ENCODE peak calls at places on chromosomes 6 and 20, in five cellular contexts. F is renal cortical epithelial cell; N is central memory CD4-positive, alpha-beta T cell; E is nephron progenitor cell; L is RWPE1. W is an unnamed sample.

GRCh38 chr6:148144917-148145521 is 197.6 kb upstream of the SASH1 start:
- DNase-seq in L (peak; percentile 26), E (peak; percentile 82), F (peak; percentile 48), N (peak; percentile 27), W (peak; percentile 40)

GRCh38 chr20:51198238-51198637 is 175.3 kb upstream of the KCNG1 start:
- DNase-seq in L (no peak), N (no peak), F (no peak), E (no peak), W (no peak)

GRCh38 chr6:129717287-129717686 is 7.3 kb upstream of the ARHGAP18 start:
- DNase-seq in F (peak; percentile 54), E (no peak), L (no peak), N (no peak), W (peak; percentile 41)

GRCh38 chr6:42637681-42638080 is 73.9 kb downstream of the UBR2 start:
- DNase-seq in F (no peak), E (no peak), L (no peak), N (no peak), W (no peak)

GRCh38 chr6:3627501-3627900 is 124.0 kb downstream of the PXDC1 start:
- DNase-seq in N (no peak), F (no peak), L (no peak), E (no peak), W (no peak)

GRCh38 chr6:143058987-143059386 is 1.7 kb upstream of the AIG1 start:
- DNase-seq in E (no peak), F (no peak), N (no peak), L (no peak), W (peak; percentile 13)

GRCh38 chr20:11166716-11167115 is 492.9 kb upstream of the JAG1 start:
- DNase-seq in N (no peak), E (no peak), F (no peak), L (no peak), W (no peak)

GRCh38 chr6:98847392-98847766 is 13.0 kb downstream of the POU3F2 start:
- DNase-seq in N (no peak), E (no peak), F (no peak), L (no peak), W (no peak)

GRCh38 chr6:31180500-31180899 is 10.0 kb upstream of the POU5F1 start:
- DNase-seq in L (no peak), N (peak; percentile 66), E (no peak), F (no peak), W (no peak)

GRCh38 chr6:26311385-26312095 is 53.5 kb upstream of the BTN3A2 start:
- DNase-seq in F (peak; percentile 73), N (peak; percentile 67), L (no peak), E (peak; percentile 32), W (peak; percentile 86)

GRCh38 chr6:153038378-153038777 is 35.9 kb upstream of the MTRF1L start:
- DNase-seq in F (peak; percentile 86), N (no peak), L (no peak), E (no peak), W (peak; percentile 83)

GRCh38 chr6:41214559-41215238 is 13.4 kb upstream of the TREML4 start:
- DNase-seq in E (no peak), L (no peak), N (no peak), F (no peak), W (no peak)

W was measured in bronchial epithelial cell.